ENCODE peak calls at places on chromosomes 7 and 10, in eight cellular contexts. X, J, C, A, S, K, M and G are unnamed samples.
A peak's percentile ranks its signal among the peaks of the same experiment; 100 is the strongest.

GRCh38 chr10:33126742-33127141 is 168.7 kb upstream of the ITGB1 start:
- DNase-seq in J (no peak), X (no peak), K (no peak), A (no peak), S (no peak), C (no peak), M (no peak), G (no peak)

GRCh38 chr7:116341222-116341907 is 131.0 kb downstream of the TES start:
- DNase-seq in J (no peak), X (no peak), A (no peak), M (no peak), C (peak; percentile 48), S (no peak), K (no peak), G (no peak)

GRCh38 chr10:86943316-86944030 is 13.9 kb downstream of the MMRN2 start:
- DNase-seq in S (no peak), M (peak; percentile 24), K (peak; percentile 19), C (no peak), X (no peak), A (no peak), J (peak; percentile 14), G (no peak)

GRCh38 chr10:122326385-122326784 is 48.1 kb upstream of the PLEKHA1 start:
- DNase-seq in X (no peak), J (no peak), M (no peak), S (no peak), A (no peak), K (no peak), C (no peak), G (no peak)

GRCh38 chr10:72730462-72730861 is 38.5 kb downstream of the MCU start:
- DNase-seq in A (peak; percentile 83), M (no peak), X (no peak), J (no peak), C (no peak), S (no peak), K (no peak), G (no peak)

GRCh38 chr7:127887631-127888030 is 143.6 kb downstream of the LRRC4 start:
- DNase-seq in C (no peak), A (no peak), S (no peak), K (no peak), M (no peak), J (no peak), X (no peak), G (no peak)

GRCh38 chr10:129892571-129893045 is 71.5 kb downstream of the EBF3 start:
- DNase-seq in A (no peak), X (no peak), S (no peak), K (no peak), J (no peak), C (no peak), M (no peak), G (no peak)

GRCh38 chr7:33806284-33807157 is 98.8 kb upstream of the BMPER start:
- DNase-seq in A (peak; percentile 10), S (peak; percentile 35), M (peak; percentile 56), K (no peak), J (peak; percentile 36), X (peak; percentile 36), C (no peak), G (peak; percentile 35)

GRCh38 chr7:134534633-134535032 is 7.3 kb downstream of the AKR1B10 start:
- DNase-seq in J (no peak), X (no peak), K (no peak), C (no peak), A (no peak), M (no peak), S (no peak), G (no peak)

GRCh38 chr7:16318989-16319915 is 102.1 kb downstream of the CRPPA start:
- DNase-seq in A (peak; percentile 40), X (no peak), S (no peak), M (no peak), C (peak; percentile 37), K (no peak), J (no peak), G (no peak)

GRCh38 chr10:7248148-7248547 is 162.7 kb downstream of the SFMBT2 start:
- DNase-seq in M (no peak), X (no peak), C (no peak), S (no peak), K (no peak), A (no peak), J (no peak), G (no peak)

GRCh38 chr7:50207251-50207564 is 97.3 kb upstream of the IKZF1 start:
- DNase-seq in J (no peak), A (no peak), X (no peak), M (no peak), C (no peak), S (no peak), K (no peak), G (no peak)

GRCh38 chr7:50209461-50210161 is 94.9 kb upstream of the IKZF1 start:
- DNase-seq in C (no peak), K (no peak), S (no peak), X (no peak), J (no peak), A (no peak), M (no peak), G (no peak)

GRCh38 chr7:50207682-50208255 is 96.7 kb upstream of the IKZF1 start:
- DNase-seq in S (no peak), J (no peak), K (no peak), A (no peak), C (no peak), M (no peak), X (no peak), G (no peak)

GRCh38 chr7:50206521-50207250 is 97.8 kb upstream of the IKZF1 start:
- DNase-seq in M (no peak), S (no peak), K (no peak), J (no peak), A (no peak), X (no peak), C (no peak), G (no peak)

DNA sequence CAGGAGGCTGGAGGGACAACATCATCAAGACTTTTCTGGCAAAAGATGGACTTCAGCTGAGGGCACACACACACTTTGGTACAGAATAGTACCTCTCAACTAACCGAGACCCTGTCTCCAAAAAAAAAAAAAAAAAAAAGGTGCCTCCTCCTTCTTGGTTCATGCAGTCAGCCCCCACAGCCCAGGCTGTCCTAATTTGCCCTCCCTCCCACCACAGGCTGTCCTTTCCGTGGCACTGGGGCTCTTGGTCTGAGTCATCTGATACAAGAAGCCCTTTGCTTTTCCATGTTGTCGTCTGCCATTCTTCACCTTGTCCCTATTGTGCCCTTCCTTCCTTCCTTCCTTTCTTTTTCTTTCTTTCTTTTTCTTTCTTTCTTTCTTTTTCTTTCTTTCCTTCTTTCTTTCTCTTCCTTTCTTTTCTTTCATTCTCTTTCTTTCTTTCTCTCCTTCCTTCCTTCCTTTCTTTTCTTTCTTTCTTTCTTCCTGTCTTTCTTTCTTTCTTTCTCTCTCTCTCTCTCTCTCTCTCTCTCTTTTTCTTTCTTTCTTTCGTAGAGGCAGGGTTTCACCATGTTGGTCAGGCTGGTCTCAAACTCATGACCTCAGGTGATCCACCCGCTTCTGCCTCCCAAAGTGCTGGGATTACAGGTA is 96.1 kb upstream of the IKZF1 start:
- DNase-seq in X (no peak), A (no peak), S (no peak), J (no peak), C (no peak), K (no peak), M (no peak), G (no peak)
- H3K4me1 ChIP-seq in X (no peaks in the 10 kb centered on the region), A (no peaks in the 10 kb centered on the region), S (peaks cover 3% of the 10 kb centered on the region), J (no peaks in the 10 kb centered on the region), C (no peaks in the 10 kb centered on the region), K (no peaks in the 10 kb centered on the region), M (peaks cover 5% of the 10 kb centered on the region), G (no peaks in the 10 kb centered on the region)

DNA sequence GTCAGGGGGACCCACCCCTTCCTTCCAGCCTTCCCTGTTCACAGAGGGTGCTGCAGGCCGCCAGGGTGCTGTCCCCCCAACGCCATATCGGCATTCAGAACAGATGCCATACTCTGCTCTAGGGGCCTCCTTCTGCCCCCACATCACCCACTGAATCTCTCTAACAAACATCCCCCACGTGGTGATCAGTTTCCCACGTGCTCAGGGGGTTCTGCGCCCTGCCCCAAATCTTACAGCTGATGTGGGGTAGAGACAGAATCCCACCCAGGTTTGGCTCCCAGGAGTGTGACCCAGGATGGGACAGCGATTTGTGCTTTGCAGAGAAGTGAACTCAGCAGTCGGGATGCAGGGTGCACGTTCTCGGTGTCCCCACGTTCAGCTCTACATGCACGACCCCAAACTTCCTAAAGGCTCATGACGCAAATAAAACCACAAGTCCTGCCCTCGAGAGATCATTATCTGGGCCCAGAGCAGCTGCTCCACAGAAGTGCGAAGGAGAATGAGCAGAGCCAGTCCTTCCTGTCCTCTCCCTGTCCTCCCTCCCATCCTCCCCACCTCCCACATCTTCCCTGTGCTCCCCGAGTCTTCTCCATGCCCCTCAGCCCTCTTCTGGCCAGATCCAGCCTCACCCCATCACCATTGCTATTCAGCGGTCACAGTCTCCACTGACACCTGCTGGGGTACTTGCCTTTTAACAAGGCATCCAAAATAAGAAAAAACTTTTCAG is 423.4 kb downstream of the DNAJB6 start:
- DNase-seq in K (peak; percentile 33), M (no peak), J (no peak), A (no peak), S (no peak), C (peak; percentile 12), X (no peak), G (no peak)
- TF ChIP-seq CTCF in K (peak; percentile 43), M (no peak), J (no peak), A (no peak), S (no peak), C (no peak), X (no peak), G (no peak)

DNA sequence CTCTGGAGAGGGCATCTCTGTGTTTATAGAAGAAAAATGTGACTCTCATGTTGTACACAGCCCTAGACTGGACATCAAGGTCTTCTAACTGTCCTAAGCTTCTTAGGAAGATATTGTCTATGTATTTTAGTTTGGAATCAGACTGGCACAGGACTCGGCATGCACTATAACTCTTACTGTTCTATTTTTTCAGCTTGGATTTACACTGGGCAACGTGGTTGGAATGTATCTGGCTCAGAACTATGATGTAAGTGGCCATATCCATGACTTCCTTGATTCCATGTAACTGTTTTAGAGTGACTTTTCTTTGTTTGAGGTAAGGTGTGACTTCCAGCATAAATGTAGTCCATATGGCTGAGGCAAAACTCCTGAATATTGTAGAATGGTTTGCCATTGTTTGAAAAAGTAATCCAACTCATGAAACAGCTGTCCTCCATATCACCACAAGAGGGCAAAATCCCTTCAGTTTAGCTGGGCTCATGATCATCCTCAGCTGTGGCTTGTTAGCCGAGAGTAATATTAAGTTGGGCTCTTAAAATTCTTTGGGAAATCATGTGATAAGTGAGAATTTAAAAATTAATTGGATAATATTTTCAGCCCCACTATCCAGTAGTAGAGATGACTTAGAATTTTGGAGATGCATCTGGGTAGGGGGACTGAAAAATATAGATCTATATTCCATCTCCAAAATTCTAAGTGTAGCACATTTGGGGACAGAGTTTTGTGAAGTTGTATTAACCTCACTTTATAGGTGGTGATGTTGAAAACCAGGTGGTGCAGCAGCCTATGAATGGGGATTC is 10.4 kb downstream of the STMP1 start:
- DNase-seq in X (peak; percentile 67), J (no peak), C (peak; percentile 61), A (peak; percentile 84), M (no peak), K (no peak), S (peak; percentile 65), G (peak; percentile 27)
- H3K4me1 ChIP-seq in X (no peaks in the 10 kb centered on the region), J (peaks cover 2% of the 10 kb centered on the region), C (peaks cover 3% of the 10 kb centered on the region), A (peaks cover 9% of the 10 kb centered on the region), M (no peaks in the 10 kb centered on the region), K (no peaks in the 10 kb centered on the region), S (peaks cover 4% of the 10 kb centered on the region), G (peaks cover 33% of the 10 kb centered on the region)

DNA sequence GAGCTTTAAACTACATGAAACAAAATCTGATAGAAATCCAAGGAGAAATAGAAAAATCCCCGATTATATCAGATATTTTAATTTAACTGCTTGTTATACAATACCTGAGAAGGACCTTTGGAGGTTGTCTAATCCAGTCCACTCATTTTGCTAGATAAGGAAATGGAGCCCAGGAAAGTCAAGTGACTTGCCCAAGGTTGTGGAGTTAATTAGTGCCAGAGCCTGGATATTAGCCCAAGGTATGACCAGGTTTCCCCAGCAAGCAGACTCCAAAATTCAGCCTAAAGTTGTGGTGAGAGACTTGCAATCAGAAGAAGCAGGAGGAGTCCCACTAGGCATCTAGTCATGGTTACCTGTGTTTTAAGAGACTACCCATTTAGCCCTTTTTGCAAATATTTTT is 11.7 kb upstream of the EEPD1 start:
- DNase-seq in M (no peak), S (no peak), J (no peak), A (no peak), C (no peak), K (no peak), X (no peak), G (no peak)
- TF ChIP-seq CTCF in M (no peak), S (no peak), J (no peak), A (no peak), C (no peak), K (no peak), X (no peak), G (no peak)